ENCODE peak calls at places on chromosome 2, in seven cellular contexts. One of them, this sample, is unnamed.

GRCh38 chr2:219287569-219288265 is 8.6 kb downstream of the DNAJB2 start:
- DNase-seq in astrocyte: no peak
- DNase-seq in body of pancreas: no peak
- DNase-seq in mammary epithelial cell: no peak
- DNase-seq in right cardiac atrium: no peak
- DNase-seq in tibial artery: no peak
- DNase-seq in CD4-positive, alpha-beta memory T cell: no peak
- DNase-seq in this sample: no peak

GRCh38 chr2:210035679-210036078 is 33.2 kb downstream of the RPE start:
- DNase-seq in right cardiac atrium: no peak
- DNase-seq in body of pancreas: no peak
- DNase-seq in mammary epithelial cell: no peak
- DNase-seq in tibial artery: no peak
- DNase-seq in CD4-positive, alpha-beta memory T cell: no peak
- DNase-seq in astrocyte: no peak
- DNase-seq in this sample: no peak

GRCh38 chr2:143558665-143559064 is 429.4 kb downstream of the ARHGAP15 start:
- DNase-seq in mammary epithelial cell: peak; percentile 64
- DNase-seq in astrocyte: peak; percentile 63
- DNase-seq in body of pancreas: no peak
- DNase-seq in right cardiac atrium: no peak
- DNase-seq in CD4-positive, alpha-beta memory T cell: no peak
- DNase-seq in tibial artery: no peak
- DNase-seq in this sample: no peak

GRCh38 chr2:10046899-10047298 is 3.5 kb downstream of the KLF11 start:
- DNase-seq in astrocyte: no peak
- DNase-seq in right cardiac atrium: no peak
- DNase-seq in tibial artery: no peak
- DNase-seq in body of pancreas: no peak
- DNase-seq in CD4-positive, alpha-beta memory T cell: no peak
- DNase-seq in mammary epithelial cell: no peak
- DNase-seq in this sample: no peak

GRCh38 chr2:43238813-43239212 is 12.4 kb upstream of the ZFP36L2 start:
- DNase-seq in tibial artery: peak; percentile 43
- DNase-seq in astrocyte: peak; percentile 13
- DNase-seq in body of pancreas: no peak
- DNase-seq in mammary epithelial cell: no peak
- DNase-seq in CD4-positive, alpha-beta memory T cell: no peak
- DNase-seq in right cardiac atrium: no peak
- DNase-seq in this sample: no peak

GRCh38 chr2:238863749-238864206 is 15.9 kb downstream of the TWIST2 start:
- DNase-seq in astrocyte: no peak
- DNase-seq in tibial artery: peak; percentile 57
- DNase-seq in right cardiac atrium: no peak
- DNase-seq in mammary epithelial cell: no peak
- DNase-seq in CD4-positive, alpha-beta memory T cell: no peak
- DNase-seq in body of pancreas: no peak
- DNase-seq in this sample: no peak

GRCh38 chr2:67585400-67585799 is 188.3 kb downstream of the ETAA1 start:
- DNase-seq in CD4-positive, alpha-beta memory T cell: no peak
- DNase-seq in right cardiac atrium: no peak
- DNase-seq in astrocyte: no peak
- DNase-seq in tibial artery: no peak
- DNase-seq in body of pancreas: no peak
- DNase-seq in mammary epithelial cell: no peak
- DNase-seq in this sample: no peak

GRCh38 chr2:57880967-57881366 is 165.6 kb upstream of the VRK2 start:
- DNase-seq in astrocyte: no peak
- DNase-seq in CD4-positive, alpha-beta memory T cell: no peak
- DNase-seq in body of pancreas: no peak
- DNase-seq in tibial artery: no peak
- DNase-seq in mammary epithelial cell: no peak
- DNase-seq in right cardiac atrium: no peak
- DNase-seq in this sample: no peak

GRCh38 chr2:59312022-59312421 is 1070.9 kb upstream of the FANCL start:
- DNase-seq in mammary epithelial cell: no peak
- DNase-seq in right cardiac atrium: no peak
- DNase-seq in CD4-positive, alpha-beta memory T cell: no peak
- DNase-seq in body of pancreas: no peak
- DNase-seq in astrocyte: no peak
- DNase-seq in tibial artery: no peak
- DNase-seq in this sample: no peak

GRCh38 chr2:136308621-136309020 is 190.7 kb upstream of the CXCR4 start:
- DNase-seq in CD4-positive, alpha-beta memory T cell: no peak
- DNase-seq in tibial artery: no peak
- DNase-seq in astrocyte: no peak
- DNase-seq in mammary epithelial cell: no peak
- DNase-seq in right cardiac atrium: no peak
- DNase-seq in body of pancreas: no peak
- DNase-seq in this sample: no peak

GRCh38 chr2:212032032-212032431 is 506.6 kb downstream of the ERBB4 start:
- DNase-seq in body of pancreas: no peak
- DNase-seq in right cardiac atrium: no peak
- DNase-seq in astrocyte: peak; percentile 89
- DNase-seq in CD4-positive, alpha-beta memory T cell: no peak
- DNase-seq in mammary epithelial cell: peak; percentile 60
- DNase-seq in tibial artery: no peak
- DNase-seq in this sample: peak; percentile 25

GRCh38 chr2:120984452-120985173 is 248.9 kb downstream of the GLI2 start:
- DNase-seq in astrocyte: no peak
- DNase-seq in tibial artery: peak; percentile 59
- DNase-seq in right cardiac atrium: no peak
- DNase-seq in body of pancreas: no peak
- DNase-seq in mammary epithelial cell: no peak
- DNase-seq in CD4-positive, alpha-beta memory T cell: no peak
- DNase-seq in this sample: no peak

GRCh38 chr2:189581354-189582139 is 961 bp upstream of the SLC40A1 start:
- DNase-seq in CD4-positive, alpha-beta memory T cell: no peak
- DNase-seq in mammary epithelial cell: no peak
- DNase-seq in right cardiac atrium: no peak
- DNase-seq in astrocyte: no peak
- DNase-seq in body of pancreas: peak; percentile 41
- DNase-seq in tibial artery: peak; percentile 69
- DNase-seq in this sample: no peak

GRCh38 chr2:9708683-9709538 is 78.1 kb upstream of the YWHAQ start:
- DNase-seq in right cardiac atrium: no peak
- DNase-seq in body of pancreas: no peak
- DNase-seq in tibial artery: no peak
- DNase-seq in mammary epithelial cell: no peak
- DNase-seq in astrocyte: no peak
- DNase-seq in CD4-positive, alpha-beta memory T cell: no peak
- DNase-seq in this sample: peak; percentile 47

GRCh38 chr2:203656522-203657287 is 49.7 kb upstream of the CD28 start:
- DNase-seq in CD4-positive, alpha-beta memory T cell: no peak
- DNase-seq in tibial artery: peak; percentile 78
- DNase-seq in mammary epithelial cell: peak; percentile 90
- DNase-seq in body of pancreas: peak; percentile 54
- DNase-seq in astrocyte: no peak
- DNase-seq in right cardiac atrium: peak; percentile 55
- DNase-seq in this sample: no peak

GRCh38 chr2:16635796-16636699 is 29.6 kb downstream of the CYRIA start:
- DNase-seq in tibial artery: no peak
- DNase-seq in CD4-positive, alpha-beta memory T cell: no peak
- DNase-seq in body of pancreas: no peak
- DNase-seq in right cardiac atrium: no peak
- DNase-seq in astrocyte: peak; percentile 69
- DNase-seq in mammary epithelial cell: no peak
- DNase-seq in this sample: peak; percentile 12

GRCh38 chr2:124027182-124027581 is 2.1 kb downstream of the CNTNAP5 start:
- DNase-seq in astrocyte: peak; percentile 15
- DNase-seq in body of pancreas: peak; percentile 21
- DNase-seq in right cardiac atrium: no peak
- DNase-seq in mammary epithelial cell: peak; percentile 24
- DNase-seq in CD4-positive, alpha-beta memory T cell: no peak
- DNase-seq in tibial artery: no peak
- DNase-seq in this sample: no peak

GRCh38 chr2:108615480-108616090 is 81.3 kb downstream of the LIMS1 start:
- DNase-seq in body of pancreas: no peak
- DNase-seq in tibial artery: no peak
- DNase-seq in right cardiac atrium: no peak
- DNase-seq in mammary epithelial cell: no peak
- DNase-seq in CD4-positive, alpha-beta memory T cell: no peak
- DNase-seq in astrocyte: no peak
- DNase-seq in this sample: no peak

GRCh38 chr2:12606472-12607000 is 110.2 kb upstream of the TRIB2 start:
- DNase-seq in body of pancreas: no peak
- DNase-seq in CD4-positive, alpha-beta memory T cell: peak; percentile 16
- DNase-seq in tibial artery: no peak
- DNase-seq in astrocyte: peak; percentile 57
- DNase-seq in right cardiac atrium: peak; percentile 16
- DNase-seq in mammary epithelial cell: peak; percentile 54
- DNase-seq in this sample: peak; percentile 87

GRCh38 chr2:49917654-49918053 is 763.3 kb upstream of the FSHR start:
- DNase-seq in right cardiac atrium: no peak
- DNase-seq in tibial artery: no peak
- DNase-seq in astrocyte: no peak
- DNase-seq in mammary epithelial cell: no peak
- DNase-seq in body of pancreas: no peak
- DNase-seq in CD4-positive, alpha-beta memory T cell: no peak
- DNase-seq in this sample: no peak

GRCh38 chr2:192166946-192167345 is 27.8 kb downstream of the TMEFF2 start:
- DNase-seq in mammary epithelial cell: no peak
- DNase-seq in astrocyte: no peak
- DNase-seq in right cardiac atrium: no peak
- DNase-seq in CD4-positive, alpha-beta memory T cell: no peak
- DNase-seq in body of pancreas: no peak
- DNase-seq in tibial artery: no peak
- DNase-seq in this sample: no peak

GRCh38 chr2:135183822-135184221 is 131.7 kb downstream of the RAB3GAP1 start:
- DNase-seq in body of pancreas: no peak
- DNase-seq in mammary epithelial cell: no peak
- DNase-seq in right cardiac atrium: no peak
- DNase-seq in astrocyte: no peak
- DNase-seq in CD4-positive, alpha-beta memory T cell: no peak
- DNase-seq in tibial artery: no peak
- DNase-seq in this sample: peak; percentile 21

GRCh38 chr2:184192664-184193063 is 405.7 kb upstream of the ZNF804A start:
- DNase-seq in astrocyte: no peak
- DNase-seq in right cardiac atrium: no peak
- DNase-seq in body of pancreas: no peak
- DNase-seq in CD4-positive, alpha-beta memory T cell: no peak
- DNase-seq in mammary epithelial cell: no peak
- DNase-seq in tibial artery: no peak
- DNase-seq in this sample: no peak

GRCh38 chr2:184199274-184199673 is 399.1 kb upstream of the ZNF804A start:
- DNase-seq in body of pancreas: no peak
- DNase-seq in astrocyte: no peak
- DNase-seq in mammary epithelial cell: no peak
- DNase-seq in CD4-positive, alpha-beta memory T cell: no peak
- DNase-seq in right cardiac atrium: no peak
- DNase-seq in tibial artery: no peak
- DNase-seq in this sample: no peak

GRCh38 chr2:184201246-184201645 is 397.1 kb upstream of the ZNF804A start:
- DNase-seq in right cardiac atrium: no peak
- DNase-seq in astrocyte: no peak
- DNase-seq in body of pancreas: no peak
- DNase-seq in tibial artery: no peak
- DNase-seq in CD4-positive, alpha-beta memory T cell: no peak
- DNase-seq in mammary epithelial cell: no peak
- DNase-seq in this sample: no peak

GRCh38 chr2:184197413-184197812 is 400.9 kb upstream of the ZNF804A start:
- DNase-seq in astrocyte: no peak
- DNase-seq in right cardiac atrium: no peak
- DNase-seq in CD4-positive, alpha-beta memory T cell: no peak
- DNase-seq in mammary epithelial cell: no peak
- DNase-seq in tibial artery: no peak
- DNase-seq in body of pancreas: no peak
- DNase-seq in this sample: no peak
- H3K27me3 ChIP-seq in astrocyte: no peaks in the 10 kb centered on the region
- H3K27me3 ChIP-seq in right cardiac atrium: no peaks in the 10 kb centered on the region
- H3K27me3 ChIP-seq in CD4-positive, alpha-beta memory T cell: no peaks in the 10 kb centered on the region
- H3K27me3 ChIP-seq in mammary epithelial cell: no peaks in the 10 kb centered on the region
- H3K27me3 ChIP-seq in tibial artery: no peaks in the 10 kb centered on the region
- H3K27me3 ChIP-seq in body of pancreas: no peaks in the 10 kb centered on the region
- H3K27me3 ChIP-seq in this sample: no peaks in the 10 kb centered on the region

GRCh38 chr2:177495945-177496344 is 103.4 kb downstream of the AGPS start:
- DNase-seq in body of pancreas: no peak
- DNase-seq in mammary epithelial cell: no peak
- DNase-seq in CD4-positive, alpha-beta memory T cell: no peak
- DNase-seq in astrocyte: no peak
- DNase-seq in right cardiac atrium: no peak
- DNase-seq in tibial artery: no peak
- DNase-seq in this sample: no peak
- H3K4me3 ChIP-seq in body of pancreas: no peak overlapping the region
- H3K4me3 ChIP-seq in mammary epithelial cell: no peak overlapping the region
- H3K4me3 ChIP-seq in CD4-positive, alpha-beta memory T cell: no peak overlapping the region
- H3K4me3 ChIP-seq in astrocyte: no peak overlapping the region
- H3K4me3 ChIP-seq in right cardiac atrium: no peak overlapping the region
- H3K4me3 ChIP-seq in tibial artery: no peak overlapping the region
- H3K4me3 ChIP-seq in this sample: no peak overlapping the region

GRCh38 chr2:128466377-128467175 is 147.9 kb upstream of the HS6ST1 start:
- DNase-seq in astrocyte: no peak
- DNase-seq in CD4-positive, alpha-beta memory T cell: no peak
- DNase-seq in mammary epithelial cell: no peak
- DNase-seq in body of pancreas: peak; percentile 31
- DNase-seq in tibial artery: peak; percentile 95
- DNase-seq in right cardiac atrium: peak; percentile 68
- DNase-seq in this sample: peak; percentile 78
- H3K9me3 ChIP-seq in astrocyte: peaks cover 32% of the 10 kb centered on the region
- H3K9me3 ChIP-seq in CD4-positive, alpha-beta memory T cell: no peaks in the 10 kb centered on the region
- H3K9me3 ChIP-seq in mammary epithelial cell: peaks cover 25% of the 10 kb centered on the region
- H3K9me3 ChIP-seq in body of pancreas: no peaks in the 10 kb centered on the region
- H3K9me3 ChIP-seq in tibial artery: peaks cover 16% of the 10 kb centered on the region
- H3K9me3 ChIP-seq in right cardiac atrium: peaks cover 4% of the 10 kb centered on the region
- H3K9me3 ChIP-seq in this sample: peaks cover 31% of the 10 kb centered on the region

DNA sequence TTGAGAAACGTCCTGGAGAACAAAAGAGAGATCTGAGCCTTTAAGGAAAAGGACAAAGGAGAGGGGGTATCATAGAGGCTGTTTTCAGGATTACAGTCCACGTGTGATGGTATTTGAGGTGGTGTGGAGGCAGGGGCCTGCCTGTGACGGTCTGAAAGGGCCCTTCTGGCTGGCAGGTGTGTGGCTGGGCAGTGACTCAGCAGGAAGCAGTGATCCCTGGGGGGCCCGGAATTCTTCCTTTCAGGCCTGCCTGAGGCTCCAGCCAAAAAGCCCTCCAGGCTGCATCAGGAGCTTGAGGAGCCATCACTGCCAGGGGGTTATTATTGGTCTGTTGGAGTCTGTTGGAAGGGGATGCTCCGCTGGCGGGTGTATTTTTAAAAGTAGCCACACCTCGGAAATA is 97.2 kb upstream of the TMEM18 start:
- DNase-seq in mammary epithelial cell: no peak
- DNase-seq in CD4-positive, alpha-beta memory T cell: no peak
- DNase-seq in tibial artery: no peak
- DNase-seq in astrocyte: no peak
- DNase-seq in body of pancreas: no peak
- DNase-seq in right cardiac atrium: no peak
- DNase-seq in this sample: no peak
- H3K27me3 ChIP-seq in mammary epithelial cell: no peaks in the 10 kb centered on the region
- H3K27me3 ChIP-seq in CD4-positive, alpha-beta memory T cell: peaks cover 4% of the 10 kb centered on the region
- H3K27me3 ChIP-seq in tibial artery: peaks cover 4% of the 10 kb centered on the region
- H3K27me3 ChIP-seq in astrocyte: no peaks in the 10 kb centered on the region
- H3K27me3 ChIP-seq in body of pancreas: no peaks in the 10 kb centered on the region
- H3K27me3 ChIP-seq in right cardiac atrium: no peaks in the 10 kb centered on the region
- H3K27me3 ChIP-seq in this sample: no peaks in the 10 kb centered on the region

This sample was measured in MG63.